ENCODE peak calls at places on chromosomes 1 and 21, in five cellular contexts. F is mesendoderm, R is ovary, C is heart left ventricle, Q is uterus. B is an unnamed sample. For H3K4me1 and H3K36me3, the result is how much of the 10 kb centered on the place peaks cover.

GRCh38 chr1:25837253-25837875 is 17.6 kb downstream of the MTFR1L start:
- DNase-seq in F (peak), R (no peak), C (no peak), Q (no peak), B (no peak)

GRCh38 chr1:109963864-109964263 is 20.7 kb upstream of the AHCYL1 start:
- DNase-seq in F (no peak), R (no peak), C (no peak), Q (no peak), B (no peak)

GRCh38 chr1:5297199-5297877 is 642.9 kb downstream of the AJAP1 start:
- DNase-seq in F (no peak), R (peak), C (no peak), Q (no peak), B (no peak)

GRCh38 chr1:243542726-243543415 is 287.0 kb downstream of the SDCCAG8 start:
- DNase-seq in F (peak), R (no peak), C (no peak), Q (no peak), B (no peak)

GRCh38 chr1:209626633-209627348 is 25.4 kb downstream of the LAMB3 start:
- DNase-seq in F (no peak), R (no peak), C (no peak), Q (no peak), B (no peak)

GRCh38 chr1:175262646-175263045 is 70.1 kb upstream of the KIAA0040 start:
- DNase-seq in F (no peak), R (no peak), C (no peak), Q (no peak), B (no peak)

GRCh38 chr1:30847358-30847972 is 61.1 kb downstream of the SDC3 start:
- DNase-seq in F (peak), R (peak), C (peak), Q (peak), B (peak)

GRCh38 chr1:212286437-212287131 is 1.4 kb downstream of the PPP2R5A start:
- DNase-seq in F (no peak), R (no peak), C (no peak), Q (no peak), B (peak)

GRCh38 chr1:176461576-176461975 is 1.4 kb upstream of the PAPPA2 start:
- DNase-seq in F (no peak), R (no peak), C (no peak), Q (no peak), B (no peak)

GRCh38 chr1:204493145-204493881 is 1.3 kb downstream of the PIK3C2B start:
- DNase-seq in F (no peak), R (peak), C (peak), Q (peak), B (peak)

GRCh38 chr1:3468236-3469103 is 14.0 kb downstream of the ARHGEF16 start:
- DNase-seq in F (no peak), R (no peak), C (peak), Q (no peak), B (peak)

GRCh38 chr1:108957888-108958287 is 5.4 kb downstream of the CLCC1 start:
- DNase-seq in F (no peak), R (no peak), C (no peak), Q (no peak), B (no peak)

GRCh38 chr1:64983110-64983509 is 16.8 kb upstream of the JAK1 start:
- DNase-seq in F (no peak), R (no peak), C (no peak), Q (no peak), B (no peak)

GRCh38 chr1:241747992-241748391 is 95.9 kb downstream of the WDR64 start:
- DNase-seq in F (peak), R (no peak), C (no peak), Q (no peak), B (no peak)

GRCh38 chr1:81329061-81329460 is 471.7 kb upstream of the ADGRL2 start:
- DNase-seq in F (peak), R (no peak), C (no peak), Q (no peak), B (no peak)

GRCh38 chr1:198598796-198599321 is 40.0 kb upstream of the PTPRC start:
- DNase-seq in F (no peak), R (no peak), C (no peak), Q (no peak), B (no peak)

GRCh38 chr1:209893751-209894150 is 44.3 kb upstream of the SYT14 start:
- DNase-seq in F (no peak), R (no peak), C (no peak), Q (no peak), B (no peak)

GRCh38 chr1:91724231-91724630 is 161.7 kb downstream of the TGFBR3 start:
- DNase-seq in F (no peak), R (no peak), C (no peak), Q (no peak), B (no peak)

GRCh38 chr1:58997060-58997411 is 213.2 kb upstream of the JUN start:
- DNase-seq in F (no peak), R (no peak), C (no peak), Q (no peak), B (no peak)

GRCh38 chr1:119686661-119687060 is 25.1 kb upstream of the PHGDH start:
- DNase-seq in F (peak), R (no peak), C (no peak), Q (no peak), B (peak)

GRCh38 chr21:37871121-37871862 is 45.0 kb downstream of the KCNJ6 start:
- DNase-seq in F (no peak), R (no peak), C (no peak), Q (no peak), B (no peak)

GRCh38 chr21:43703068-43703880 is 15.7 kb upstream of the PDXK start:
- DNase-seq in F (peak), R (no peak), C (no peak), Q (no peak), B (peak)

GRCh38 chr1:145690587-145691558 is 16.3 kb downstream of the PDZK1 start:
- DNase-seq in F (peak), R (no peak), C (no peak), Q (no peak), B (no peak)

GRCh38 chr1:236090741-236091147 is 25.9 kb upstream of the NID1 start:
- DNase-seq in F (no peak), R (no peak), C (no peak), Q (no peak), B (no peak)

GRCh38 chr1:183554577-183554976 is 35.7 kb downstream of the NCF2 start:
- DNase-seq in F (no peak), R (no peak), C (no peak), Q (no peak), B (no peak)

GRCh38 chr1:204421441-204421840 is 9.8 kb upstream of the PPP1R15B start:
- DNase-seq in F (no peak), R (no peak), C (no peak), Q (no peak), B (no peak)

GRCh38 chr1:157597959-157598667 is at the start of gene FCRL4:
- DNase-seq in F (no peak), R (no peak), C (no peak), Q (no peak), B (no peak)

GRCh38 chr1:243921113-243921512 is 71.1 kb upstream of the AKT3 start:
- DNase-seq in F (no peak), R (no peak), C (no peak), Q (no peak), B (no peak)

GRCh38 chr1:206002160-206002559 is 1.0 kb downstream of the RAB7B start:
- DNase-seq in F (no peak), R (no peak), C (no peak), Q (no peak), B (no peak)

GRCh38 chr1:207862241-207862787 is 48.6 kb downstream of the CD34 start:
- DNase-seq in F (no peak), R (no peak), C (no peak), Q (no peak), B (no peak)

GRCh38 chr21:44086636-44087425 is 20.4 kb upstream of the PWP2 start:
- DNase-seq in F (no peak), R (no peak), C (no peak), Q (no peak), B (no peak)

GRCh38 chr21:16125274-16125673 is 395.5 kb downstream of the USP25 start:
- DNase-seq in F (no peak), R (no peak), C (no peak), Q (no peak), B (no peak)
- H3K4me3 ChIP-seq in F (no peak), R (peak), C (peak), Q (peak), B (no peak)

GRCh38 chr1:226945858-226946245 is 5.8 kb downstream of the COQ8A start:
- DNase-seq in F (no peak), R (no peak), C (no peak), Q (no peak), B (no peak)
- H3K4me1 ChIP-seq in F (under half), R (under half), C (half or more), Q (under half), B (under half)

DNA sequence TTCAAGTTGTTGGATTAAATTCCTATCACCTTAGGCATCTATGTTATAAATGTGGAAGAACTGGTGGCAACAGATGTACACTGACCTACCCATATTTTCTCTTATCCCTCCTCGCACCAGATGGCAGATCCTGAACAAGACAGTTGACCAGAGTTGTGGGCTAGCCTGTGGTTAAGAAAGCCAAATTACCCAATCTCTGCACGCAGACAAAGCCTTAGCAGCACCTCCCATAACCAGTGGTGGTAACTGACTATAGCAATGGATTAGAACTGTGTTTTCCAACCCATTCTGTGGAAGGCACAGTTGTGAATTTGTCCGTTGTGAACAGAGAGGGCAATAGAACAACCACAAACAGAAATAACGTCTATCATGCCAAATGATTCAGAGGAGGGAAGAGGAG is 20.6 kb downstream of the ABCB10 start:
- DNase-seq in F (no peak), R (no peak), C (no peak), Q (no peak), B (no peak)
- H3K36me3 ChIP-seq in F (under half), R (under half), C (half or more), Q (under half), B (under half)

GRCh38 chr1:150981177-150981804 is 801 bp upstream of the ANXA9 start:
- DNase-seq in F (peak), R (no peak), C (no peak), Q (peak), B (peak)
- H3K4me3 ChIP-seq in F (no peak), R (no peak), C (no peak), Q (no peak), B (no peak)

GRCh38 chr1:36253463-36253862 is 29.2 kb downstream of the THRAP3 start:
- DNase-seq in F (no peak), R (no peak), C (no peak), Q (peak), B (no peak)

GRCh38 chr1:36257375-36257767 is 33.1 kb downstream of the THRAP3 start:
- DNase-seq in F (peak), R (no peak), C (no peak), Q (no peak), B (no peak)

GRCh38 chr1:36258960-36259344 is 34.7 kb downstream of the THRAP3 start:
- DNase-seq in F (no peak), R (no peak), C (no peak), Q (no peak), B (no peak)

GRCh38 chr1:36251794-36252481 is 27.7 kb downstream of the THRAP3 start:
- DNase-seq in F (no peak), R (no peak), C (no peak), Q (no peak), B (no peak)

GRCh38 chr1:36256558-36257374 is 32.5 kb downstream of the THRAP3 start:
- DNase-seq in F (no peak), R (no peak), C (no peak), Q (no peak), B (no peak)
- H3K4me1 ChIP-seq in F (under half), R (under half), C (half or more), Q (under half), B (under half)

DNA sequence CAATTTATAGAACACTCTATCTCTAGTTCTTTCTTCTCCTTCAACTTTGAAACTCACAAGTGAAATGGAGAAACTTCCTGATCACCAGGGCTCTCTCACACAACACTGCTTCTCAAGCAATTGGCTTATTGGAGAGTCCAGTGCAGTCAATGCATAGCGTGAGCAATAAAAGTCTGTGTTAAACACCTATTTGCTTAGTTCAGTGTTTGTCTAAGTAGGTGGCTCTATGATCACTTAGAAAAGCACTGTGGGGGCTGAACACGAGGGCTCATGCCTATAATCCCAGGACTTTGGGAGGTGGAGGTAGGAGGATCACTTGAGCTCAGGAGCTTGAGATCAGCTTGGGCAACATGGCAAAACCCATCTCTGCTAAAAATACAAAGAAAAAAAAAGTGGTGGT is 12.2 kb downstream of the CTSS start:
- DNase-seq in F (no peak), R (no peak), C (no peak), Q (no peak), B (no peak)
- H3K36me3 ChIP-seq in F (under half), R (under half), C (under half), Q (under half), B (under half)

GRCh38 chr1:214303538-214303937 is 22.6 kb downstream of the SMYD2 start:
- DNase-seq in F (no peak), R (no peak), C (no peak), Q (no peak), B (no peak)
- H3K4me3 ChIP-seq in F (no peak), R (no peak), C (peak), Q (no peak), B (no peak)